ENCODE peak calls at places on chromosomes 5 and 9, in five cellular contexts. W is upper lobe of left lung, H is suprapubic skin, Q is AG09319, V is fibroblast of pulmonary artery. I is an unnamed sample.

GRCh38 chr9:93675336-93676150 is 99.2 kb downstream of the PHF2 start:
- DNase-seq in W (no peak), H (peak), Q (no peak), V (no peak), I (peak)

GRCh38 chr5:67182406-67182805 is 14.2 kb downstream of the CD180 start:
- DNase-seq in W (peak), H (peak), Q (no peak), V (peak), I (no peak)

GRCh38 chr5:131281868-131282234 is 18.0 kb downstream of the CDC42SE2 start:
- DNase-seq in W (no peak), H (no peak), Q (no peak), V (no peak), I (no peak)

GRCh38 chr5:53944981-53945380 is 365.4 kb downstream of the ARL15 start:
- DNase-seq in W (no peak), H (no peak), Q (no peak), V (peak), I (no peak)

GRCh38 chr5:151627650-151628049 is 36.5 kb upstream of the FAT2 start:
- DNase-seq in W (no peak), H (no peak), Q (no peak), V (no peak), I (no peak)

GRCh38 chr5:95759634-95760033 is 28.5 kb downstream of the RHOBTB3 start:
- DNase-seq in W (no peak), H (no peak), Q (no peak), V (peak), I (no peak)

GRCh38 chr5:126354012-126354856 is 69.0 kb upstream of the GRAMD2B start:
- DNase-seq in W (no peak), H (no peak), Q (peak), V (peak), I (no peak)

GRCh38 chr5:14816999-14817761 is 54.4 kb downstream of the ANKH start:
- DNase-seq in W (no peak), H (no peak), Q (peak), V (peak), I (no peak)

GRCh38 chr5:142866563-142867275 is 96.5 kb downstream of the ARHGAP26 start:
- DNase-seq in W (no peak), H (no peak), Q (peak), V (peak), I (no peak)

GRCh38 chr5:157212307-157212706 is 31.7 kb downstream of the ITK start:
- DNase-seq in W (no peak), H (no peak), Q (no peak), V (no peak), I (no peak)

GRCh38 chr5:41925555-41925946 is 470 bp downstream of the FBXO4 start:
- DNase-seq in W (no peak), H (peak), Q (no peak), V (peak), I (no peak)

GRCh38 chr5:88984040-88984439 is 101.1 kb upstream of the MEF2C start:
- DNase-seq in W (no peak), H (no peak), Q (no peak), V (no peak), I (no peak)

GRCh38 chr5:79146352-79146751 is 34.7 kb downstream of the BHMT start:
- DNase-seq in W (no peak), H (no peak), Q (no peak), V (peak), I (no peak)

GRCh38 chr5:1133510-1134255 is 21.8 kb upstream of the SLC12A7 start:
- DNase-seq in W (no peak), H (no peak), Q (no peak), V (no peak), I (no peak)

GRCh38 chr9:116075191-116075590 is 78.4 kb upstream of the PAPPA start:
- DNase-seq in W (no peak), H (no peak), Q (no peak), V (peak), I (no peak)

GRCh38 chr9:126317513-126317912 is 9.1 kb upstream of the MVB12B start:
- DNase-seq in W (no peak), H (no peak), Q (no peak), V (no peak), I (no peak)

GRCh38 chr9:138009456-138010273 is 132.1 kb downstream of the CACNA1B start:
- DNase-seq in W (peak), H (no peak), Q (no peak), V (no peak), I (peak)

GRCh38 chr5:55633574-55634203 is 78.4 kb downstream of the SLC38A9 start:
- DNase-seq in W (no peak), H (no peak), Q (no peak), V (peak), I (no peak)

GRCh38 chr5:56415356-56415765 is 182.2 kb upstream of the ANKRD55 start:
- DNase-seq in W (no peak), H (no peak), Q (peak), V (peak), I (no peak)

GRCh38 chr9:114371986-114372917 is 15.5 kb downstream of the AKNA start:
- DNase-seq in W (no peak), H (no peak), Q (no peak), V (peak), I (no peak)

DNA sequence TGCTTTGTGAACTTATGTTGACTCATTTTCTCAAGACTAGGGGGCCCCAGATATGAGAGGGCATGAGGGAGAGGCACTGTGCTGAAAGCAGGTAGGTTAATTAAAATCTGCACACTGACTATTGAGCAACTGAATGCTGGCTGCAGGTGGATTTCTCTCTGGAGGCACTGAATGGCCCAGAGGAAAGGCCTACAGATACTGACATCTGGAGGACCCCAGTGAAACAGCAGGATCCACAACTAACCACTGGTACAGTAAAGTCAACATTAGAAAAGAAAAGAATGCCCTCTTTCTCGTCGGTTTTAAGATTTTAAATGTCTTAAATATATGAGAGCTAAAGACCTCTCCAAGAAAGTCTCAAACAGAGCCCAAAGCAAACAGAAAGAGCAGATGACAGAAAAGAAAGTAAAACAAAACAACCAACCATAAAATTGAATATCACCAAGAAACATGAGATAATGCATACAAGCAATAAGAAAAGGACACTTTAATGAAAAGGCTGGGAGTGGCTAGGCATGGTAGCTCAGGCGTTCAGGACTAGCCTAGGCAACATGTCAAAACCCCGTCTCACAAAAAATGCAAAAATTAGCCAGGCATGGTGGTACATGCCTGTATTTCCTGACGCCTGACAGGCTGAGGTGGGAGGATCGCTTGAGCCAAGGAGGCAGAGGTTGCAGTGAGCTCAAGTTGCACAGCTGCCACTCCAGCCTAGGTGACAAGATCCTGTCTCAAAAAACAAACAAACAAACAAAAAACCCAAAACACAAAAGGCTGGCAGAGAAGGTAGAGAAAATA is 43.3 kb downstream of the PUM3 start:
- DNase-seq in W (no peak), H (no peak), Q (no peak), V (peak), I (no peak)
- TF ChIP-seq CTCF in W (no peak), H (no peak), Q (peak), V (peak), I (peak)

GRCh38 chr9:22232971-22233370 is 213.7 kb upstream of the DMRTA1 start:
- DNase-seq in W (no peak), H (no peak), Q (no peak), V (no peak), I (no peak)

GRCh38 chr9:22227986-22228385 is 218.6 kb upstream of the DMRTA1 start:
- DNase-seq in W (no peak), H (no peak), Q (no peak), V (no peak), I (no peak)

GRCh38 chr9:22229069-22229468 is 217.6 kb upstream of the DMRTA1 start:
- DNase-seq in W (no peak), H (no peak), Q (no peak), V (no peak), I (no peak)

DNA sequence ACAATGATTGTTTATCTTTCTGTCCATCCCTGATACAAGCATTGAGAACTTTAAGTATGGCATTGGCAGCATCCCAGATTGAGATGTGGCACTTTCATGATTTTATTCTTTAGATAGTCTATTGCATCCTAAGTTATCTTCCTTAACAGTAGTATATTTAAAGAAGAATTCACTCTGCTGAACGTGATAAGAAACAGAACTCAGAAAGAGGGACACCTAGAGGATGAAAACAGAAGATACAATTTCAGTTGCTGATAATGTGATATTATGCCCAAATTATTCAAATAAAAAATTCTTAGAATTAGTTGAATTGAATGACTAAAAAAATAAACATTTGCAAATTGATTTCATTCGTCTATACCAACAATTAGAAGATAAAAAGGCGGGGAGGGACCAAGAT is 218.1 kb upstream of the DMRTA1 start:
- DNase-seq in W (no peak), H (no peak), Q (no peak), V (peak), I (no peak)
- TF ChIP-seq CTCF in W (no peak), H (no peak), Q (peak), V (peak), I (peak)

GRCh38 chr9:79480639-79481038 is 91.1 kb upstream of the TLE4 start:
- DNase-seq in W (no peak), H (no peak), Q (no peak), V (no peak), I (no peak)

GRCh38 chr9:79473704-79474103 is 98.1 kb upstream of the TLE4 start:
- DNase-seq in W (no peak), H (no peak), Q (no peak), V (no peak), I (no peak)

GRCh38 chr9:79482078-79482477 is 89.7 kb upstream of the TLE4 start:
- DNase-seq in W (no peak), H (no peak), Q (no peak), V (no peak), I (no peak)

GRCh38 chr9:79477241-79477830 is 94.4 kb upstream of the TLE4 start:
- DNase-seq in W (no peak), H (no peak), Q (no peak), V (no peak), I (no peak)

DNA sequence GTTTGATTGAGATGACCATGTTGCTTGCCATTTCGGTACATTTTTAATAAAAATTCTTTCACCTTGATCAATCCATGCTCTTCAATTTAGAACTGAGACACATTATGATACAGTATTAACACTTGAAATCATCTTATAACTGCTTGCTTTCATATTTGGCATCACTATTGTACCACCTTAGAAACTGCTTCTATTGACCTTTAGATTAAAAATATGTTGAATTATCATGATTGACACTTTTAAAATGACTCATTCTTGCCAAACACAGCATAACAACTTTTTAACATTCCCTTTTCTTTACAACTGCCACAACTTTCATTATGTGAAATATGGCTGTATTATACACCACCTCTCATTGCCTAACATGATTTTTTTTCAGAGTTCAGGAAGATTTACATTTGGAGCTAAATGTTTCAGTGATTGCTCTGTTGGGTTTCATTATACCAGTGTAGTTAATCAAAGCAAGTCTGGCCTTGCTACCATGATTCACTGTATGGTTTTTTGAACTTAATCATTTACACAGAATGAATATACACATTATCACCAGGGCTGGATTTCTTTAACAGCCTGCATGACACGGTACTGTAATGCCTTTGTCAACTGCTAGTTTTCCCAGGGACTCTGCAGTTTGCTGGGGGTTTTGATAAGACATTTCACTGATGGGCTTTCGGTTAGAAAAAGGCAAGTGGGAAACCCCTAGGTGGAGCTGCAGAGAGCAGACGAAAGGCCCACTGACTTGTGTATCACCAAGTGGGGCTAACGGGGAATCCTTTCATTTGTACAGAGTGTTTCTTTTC is 93.6 kb upstream of the TLE4 start:
- DNase-seq in W (no peak), H (no peak), Q (no peak), V (peak), I (no peak)
- TF ChIP-seq CTCF in W (no peak), H (peak), Q (peak), V (peak), I (peak)

DNA sequence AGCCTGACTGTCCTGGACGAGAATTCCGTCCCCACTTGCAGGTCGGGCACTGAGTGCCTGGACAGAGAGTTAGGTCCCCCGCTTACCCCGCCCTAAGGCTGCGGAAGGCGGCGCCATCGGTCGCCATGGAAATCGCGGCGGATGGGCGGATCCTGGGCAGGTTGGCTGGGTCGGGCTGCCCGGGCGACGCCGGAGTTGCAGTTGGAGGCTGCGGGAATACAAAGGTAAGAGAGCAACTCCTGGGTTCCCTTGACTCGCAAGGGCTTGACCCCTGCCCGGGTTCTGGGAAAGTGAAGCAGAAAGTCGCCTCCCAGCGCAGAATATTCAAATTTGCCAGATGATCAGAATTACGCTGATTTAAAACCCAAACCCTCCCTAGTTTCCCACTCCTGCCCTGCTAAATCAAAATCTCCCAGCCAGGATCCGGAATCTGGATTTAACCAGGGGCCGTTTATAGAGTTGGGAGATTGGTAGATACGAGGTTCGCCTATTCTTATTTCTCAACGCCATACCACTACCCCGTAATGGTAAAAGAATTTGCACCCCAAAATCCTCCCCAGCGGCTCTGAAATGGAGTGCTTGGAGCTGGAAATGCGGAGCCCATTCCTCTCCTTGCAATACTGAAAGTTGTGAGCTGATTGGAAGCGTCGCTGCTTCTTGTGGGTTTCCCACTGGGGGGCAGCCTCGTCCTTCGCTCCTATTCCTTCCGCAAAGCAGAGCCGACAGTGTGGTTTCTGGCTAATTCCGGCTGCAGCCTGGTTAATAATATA is 156.4 kb upstream of the RASEF start:
- DNase-seq in W (peak), H (no peak), Q (peak), V (peak), I (no peak)
- TF ChIP-seq CTCF in W (no peak), H (peak), Q (peak), V (peak), I (peak)

DNA sequence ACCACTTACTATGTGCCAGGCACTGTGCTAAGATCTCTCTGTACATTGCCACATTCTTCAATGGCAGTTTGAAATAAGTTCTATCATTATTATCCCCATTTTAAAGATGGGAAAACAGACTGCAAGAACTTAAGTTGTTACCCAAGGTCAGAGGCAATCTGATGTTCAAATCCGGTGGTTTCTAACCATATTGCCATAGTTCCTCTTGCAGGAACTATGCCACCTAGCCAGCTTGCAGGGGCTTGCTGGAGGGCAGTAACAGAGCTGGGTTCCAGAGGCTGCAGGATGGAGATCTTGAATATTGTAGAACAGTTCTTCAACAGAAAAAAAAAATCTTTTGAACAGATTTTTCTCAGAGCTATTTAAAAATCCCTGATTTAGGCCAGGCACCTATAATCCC is 71.8 kb upstream of the TNFAIP8 start:
- DNase-seq in W (no peak), H (no peak), Q (no peak), V (no peak), I (no peak)
- TF ChIP-seq CTCF in W (no peak), H (no peak), Q (no peak), V (no peak), I (no peak)

DNA sequence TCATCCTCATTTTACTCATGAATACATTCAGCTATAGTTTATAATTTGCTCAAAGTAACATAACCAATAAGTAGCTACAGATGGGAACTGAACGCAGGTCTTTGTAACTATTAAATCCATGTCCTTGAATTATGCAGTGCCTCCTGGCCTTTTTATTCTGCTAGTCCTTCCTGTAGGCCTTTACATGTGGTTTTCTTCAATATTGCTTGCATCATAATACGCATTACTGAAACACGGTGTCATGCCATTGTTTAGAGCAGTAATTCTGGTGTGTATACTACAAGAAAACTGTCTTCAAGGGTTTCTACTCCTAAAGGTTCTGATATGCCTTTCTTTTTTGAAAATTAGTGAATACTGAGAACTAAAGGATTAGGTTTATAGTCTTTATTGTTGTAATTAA is 20.7 kb downstream of the CWC27 start:
- DNase-seq in W (no peak), H (no peak), Q (peak), V (peak), I (no peak)
- TF ChIP-seq CTCF in W (no peak), H (no peak), Q (no peak), V (no peak), I (no peak)

DNA sequence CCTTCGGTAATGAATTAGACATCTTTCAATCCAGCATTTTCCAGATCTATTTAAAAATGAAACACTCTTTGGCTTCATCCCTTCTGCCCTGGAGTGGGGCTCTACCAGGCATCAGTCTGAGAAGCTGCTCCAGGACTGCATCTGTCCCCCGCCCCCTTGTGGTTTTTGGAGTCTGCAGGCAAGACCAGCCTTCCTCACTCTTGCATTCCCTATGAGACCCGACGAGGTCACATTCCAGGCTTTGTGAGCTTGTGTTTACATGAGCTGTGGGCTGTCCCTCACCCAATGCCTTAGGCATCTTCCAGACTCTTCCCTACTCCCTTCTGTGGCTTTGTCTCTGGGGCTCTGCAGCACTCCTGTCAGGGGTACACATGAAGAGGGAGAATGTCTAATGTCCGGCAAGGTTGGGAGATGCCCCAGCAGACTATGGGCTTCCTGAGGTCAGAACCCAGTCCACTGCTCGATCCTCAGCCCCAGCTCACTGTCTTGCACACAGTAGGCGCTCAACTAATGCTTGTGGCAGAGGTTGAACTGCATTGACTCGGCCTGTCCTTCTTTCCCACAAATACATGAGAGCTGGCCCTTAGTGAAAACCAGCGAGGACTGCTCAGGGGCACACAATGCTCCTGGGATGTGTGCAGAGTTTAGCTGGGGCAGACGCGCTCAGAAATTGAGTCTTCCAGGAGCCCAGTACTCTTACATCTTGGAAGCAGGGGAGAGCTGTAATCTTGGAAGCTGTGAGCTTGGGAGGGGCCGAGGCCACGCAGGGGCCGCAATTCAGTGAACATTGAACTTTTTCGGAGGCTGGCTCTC is 11.6 kb upstream of the GADD45G start:
- DNase-seq in W (no peak), H (no peak), Q (peak), V (peak), I (no peak)
- TF ChIP-seq CTCF in W (no peak), H (no peak), Q (peak), V (peak), I (peak)

I was measured in chondrocyte.